ENCODE peak calls at places on chromosomes 4 and X, in five cellular contexts. O is SK-N-SH, N is A549, P is HCT116, E is GM12878. Z is an unnamed sample.

GRCh38 chrX:102546818-102547493 is 30.4 kb upstream of the TMSB15A start:
- DNase-seq in E (no peak), N (no peak), O (peak; percentile 54), P (no peak), Z (no peak)

GRCh38 chr4:169246957-169247396 is 23.8 kb downstream of the SH3RF1 start:
- DNase-seq in N (no peak), E (no peak), P (no peak), O (no peak), Z (no peak)

GRCh38 chr4:80309301-80310004 is 26.1 kb upstream of the CFAP299 start:
- DNase-seq in O (no peak), N (peak; percentile 6), P (no peak), E (no peak), Z (no peak)

GRCh38 chr4:168188754-168189153 is 96.4 kb downstream of the ANXA10 start:
- DNase-seq in O (no peak), P (no peak), N (no peak), E (peak; percentile 36), Z (no peak)

GRCh38 chr4:1377606-1378261 is 28.5 kb downstream of the NKX1-1 start:
- DNase-seq in P (no peak), N (no peak), O (no peak), E (no peak), Z (no peak)

GRCh38 chr4:76744253-76744921 is 153.6 kb downstream of the SOWAHB start:
- DNase-seq in P (no peak), E (no peak), O (no peak), N (no peak), Z (no peak)

GRCh38 chr4:55297346-55297745 is 48.7 kb upstream of the SRD5A3 start:
- DNase-seq in E (no peak), P (no peak), O (no peak), N (peak; percentile 34), Z (no peak)

GRCh38 chrX:41010188-41010846 is 74.9 kb upstream of the USP9X start:
- DNase-seq in E (no peak), N (peak; percentile 79), O (peak; percentile 65), P (no peak), Z (peak; percentile 78)

GRCh38 chrX:17425551-17425950 is 50.6 kb downstream of the NHS start:
- DNase-seq in P (no peak), N (no peak), E (no peak), O (no peak), Z (no peak)

GRCh38 chrX:107747596-107748161 is 27.9 kb downstream of the TSC22D3 start:
- DNase-seq in O (no peak), E (no peak), P (no peak), N (no peak), Z (no peak)

GRCh38 chr4:13872145-13872544 is 244.6 kb upstream of the BOD1L1 start:
- DNase-seq in P (no peak), O (no peak), E (no peak), N (no peak), Z (no peak)

GRCh38 chr4:1348014-1348513 is 1.1 kb downstream of the UVSSA start:
- DNase-seq in N (no peak), O (no peak), P (no peak), E (no peak), Z (no peak)

GRCh38 chr4:6105311-6105911 is 87.2 kb upstream of the C4orf50 start:
- DNase-seq in N (no peak), O (no peak), P (no peak), E (no peak), Z (no peak)

GRCh38 chrX:2507904-2508630 is 7.3 kb upstream of the DHRSX start:
- DNase-seq in E (no peak), P (no peak), O (no peak), N (no peak), Z (no peak)

GRCh38 chr4:48194986-48195773 is 61.1 kb upstream of the TXK start:
- DNase-seq in E (no peak), P (no peak), N (no peak), O (peak; percentile 9), Z (peak; percentile 16)

GRCh38 chr4:55175779-55176231 is 50.4 kb upstream of the KDR start:
- DNase-seq in E (no peak), N (peak; percentile 1), P (peak; percentile 60), O (no peak), Z (no peak)

GRCh38 chr4:94642561-94642866 is 115.2 kb upstream of the BMPR1B start:
- DNase-seq in E (no peak), O (no peak), P (peak; percentile 31), N (no peak), Z (no peak)

GRCh38 chr4:3436048-3436797 is 5.5 kb upstream of the HGFAC start:
- DNase-seq in N (no peak), O (no peak), P (no peak), E (no peak), Z (no peak)

GRCh38 chr4:128350449-128351045 is 62.9 kb upstream of the PGRMC2 start:
- DNase-seq in P (no peak), E (no peak), N (no peak), O (no peak), Z (no peak)

GRCh38 chr4:158458271-158458895 is 63.3 kb upstream of the RXFP1 start:
- DNase-seq in N (no peak), O (no peak), P (no peak), E (no peak), Z (no peak)

GRCh38 chrX:48676893-48677270 is 6.7 kb upstream of the WAS start:
- DNase-seq in P (no peak), N (no peak), E (no peak), O (no peak), Z (no peak)

GRCh38 chr4:181168406-181168805 is 1074.8 kb upstream of the TENM3 start:
- DNase-seq in E (no peak), N (no peak), O (no peak), P (no peak), Z (no peak)

GRCh38 chrX:2967998-2968909 is 38.1 kb upstream of the ARSH start:
- DNase-seq in O (no peak), N (no peak), P (no peak), E (no peak), Z (no peak)

GRCh38 chrX:76420237-76420636 is 7.3 kb upstream of the MAGEE1 start:
- DNase-seq in O (no peak), P (no peak), N (no peak), E (no peak), Z (no peak)

GRCh38 chr4:153809307-153809706 is 20.4 kb upstream of the SFRP2 start:
- DNase-seq in E (peak; percentile 17), O (no peak), N (no peak), P (no peak), Z (no peak)

GRCh38 chrX:134520860-134521390 is 61.0 kb downstream of the HPRT1 start:
- DNase-seq in E (no peak), O (peak; percentile 61), N (peak; percentile 82), P (peak; percentile 51), Z (peak; percentile 52)

GRCh38 chrX:123138473-123138872 is 45.6 kb upstream of the GRIA3 start:
- DNase-seq in E (no peak), O (no peak), P (no peak), N (no peak), Z (no peak)
- TF ChIP-seq REST in E (no peak), O (no peak), P (no peak), N (no peak), Z (no peak)

GRCh38 chr4:56298210-56298609 is 89.1 kb downstream of the AASDH start:
- DNase-seq in P (no peak), O (no peak), E (no peak), N (no peak), Z (no peak)

GRCh38 chr4:56301181-56302076 is 85.9 kb downstream of the AASDH start:
- DNase-seq in N (peak; percentile 75), O (peak; percentile 75), P (peak; percentile 59), E (peak; percentile 43), Z (peak; percentile 23)

GRCh38 chr4:56302102-56302501 is 85.2 kb downstream of the AASDH start:
- DNase-seq in P (no peak), E (no peak), O (no peak), N (no peak), Z (no peak)

GRCh38 chr4:56305390-56305789 is 81.9 kb downstream of the AASDH start:
- DNase-seq in P (no peak), O (no peak), N (no peak), E (no peak), Z (no peak)

DNA sequence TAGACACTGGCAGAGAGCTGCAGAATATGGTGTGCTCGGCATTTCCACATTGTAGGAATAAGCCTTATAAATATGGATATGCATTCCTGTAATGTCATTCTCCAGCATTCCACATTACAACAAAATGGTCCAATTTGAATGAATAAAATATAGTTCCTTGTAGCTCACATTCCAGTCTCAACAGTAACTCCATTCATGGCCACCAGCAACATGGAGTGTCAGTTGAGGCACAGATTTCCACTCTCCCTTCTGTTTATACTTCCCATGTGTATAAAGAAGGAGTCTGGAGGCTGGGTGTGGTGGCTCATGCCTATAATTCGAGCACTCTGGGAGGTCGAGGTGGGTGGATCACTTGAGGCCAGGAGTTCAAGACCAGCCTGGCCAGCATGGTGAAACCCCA is 84.5 kb downstream of the AASDH start:
- DNase-seq in E (no peak), O (no peak), N (no peak), P (no peak), Z (no peak)
- TF ChIP-seq REST in E (no peak), O (no peak), N (no peak), P (no peak), Z (no peak)

GRCh38 chr4:74367656-74368055 is 2.7 kb downstream of the EREG start:
- DNase-seq in E (no peak), P (no peak), O (no peak), N (no peak), Z (no peak)

GRCh38 chr4:74369860-74370259 is 4.9 kb downstream of the EREG start:
- DNase-seq in P (no peak), N (no peak), E (no peak), O (no peak), Z (no peak)

GRCh38 chr4:74365761-74366160 is 816 bp downstream of the EREG start:
- DNase-seq in N (no peak), E (no peak), P (no peak), O (peak; percentile 5), Z (no peak)

GRCh38 chr4:74364649-74365491 is at the start of gene EREG:
- DNase-seq in P (peak; percentile 74), O (peak; percentile 23), E (no peak), N (peak; percentile 88), Z (peak; percentile 16)

DNA sequence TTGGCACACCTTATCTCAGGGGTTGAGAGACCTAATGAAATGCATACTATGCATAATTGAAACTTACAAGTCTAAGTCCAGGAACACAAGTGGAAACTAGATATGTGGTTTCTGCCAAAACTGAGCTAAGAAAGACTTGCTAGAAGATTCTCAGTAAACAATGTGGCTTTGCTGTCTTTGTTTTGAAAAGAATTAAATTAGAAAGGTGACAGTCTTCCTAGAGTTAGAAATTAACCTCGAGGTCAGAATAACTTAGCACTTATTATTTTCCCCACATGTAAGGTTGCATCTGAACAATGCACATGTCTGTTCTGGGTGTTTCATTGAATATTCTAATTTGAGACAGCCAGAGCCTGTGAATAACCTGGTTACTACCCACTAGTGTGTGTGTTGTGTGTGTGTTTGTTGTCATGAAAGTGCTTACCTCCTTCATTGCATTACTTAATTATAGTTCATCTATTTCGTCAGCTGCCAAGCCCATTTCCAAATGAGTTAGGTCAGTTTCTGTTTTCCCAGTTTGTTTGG is 1.5 kb downstream of the EREG start:
- DNase-seq in O (no peak), E (no peak), P (no peak), N (no peak), Z (no peak)
- TF ChIP-seq REST in O (no peak), E (no peak), P (no peak), N (no peak), Z (no peak)

DNA sequence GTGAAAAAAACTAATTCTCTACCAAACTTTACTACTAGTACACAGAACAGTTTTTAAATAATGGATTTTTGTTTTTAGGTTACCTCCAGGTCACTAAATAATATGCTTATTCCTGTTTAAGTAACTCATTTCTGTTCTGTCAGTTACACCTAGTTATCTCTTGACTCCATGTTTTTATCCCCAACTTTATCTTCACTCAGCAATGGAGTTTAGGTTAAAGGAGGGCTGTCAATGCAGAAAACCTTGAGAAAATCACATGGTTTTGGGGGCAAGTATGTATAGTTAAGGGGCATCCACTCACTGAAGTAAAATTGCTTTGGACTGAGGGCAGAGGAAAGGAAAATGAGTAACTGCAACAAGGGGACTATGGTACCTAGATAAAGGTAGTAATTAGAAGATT is 87.1 kb downstream of the UBE2K start:
- DNase-seq in P (no peak), N (no peak), O (no peak), E (no peak), Z (no peak)
- TF ChIP-seq REST in P (no peak), N (no peak), O (no peak), E (no peak), Z (no peak)